ENCODE peak calls at places on chromosomes 13 and 19, in five cellular contexts. S is CD8-positive, alpha-beta memory T cell; V is heart left ventricle; F is tibial nerve; K is colonic mucosa. R is an unnamed sample.

GRCh38 chr19:16367269-16367683 is 42.6 kb downstream of the KLF2 start:
- DNase-seq in S (peak), V (no peak), F (no peak), K (no peak), R (no peak)

GRCh38 chr13:21078501-21078900 is 17.1 kb upstream of the LATS2 start:
- DNase-seq in S (no peak), V (no peak), F (no peak), K (no peak), R (no peak)

GRCh38 chr19:38268539-38268938 is 4.2 kb downstream of the SPINT2 start:
- DNase-seq in S (no peak), V (no peak), F (no peak), K (no peak), R (no peak)

GRCh38 chr13:110477711-110478245 is 83.7 kb downstream of the RAB20 start:
- DNase-seq in S (no peak), V (no peak), F (no peak), K (no peak), R (no peak)

GRCh38 chr19:47096721-47097120 is 16.9 kb downstream of the ZC3H4 start:
- DNase-seq in S (no peak), V (peak), F (no peak), K (peak), R (no peak)

GRCh38 chr13:27295096-27295495 is 24.5 kb downstream of the RASL11A start:
- DNase-seq in S (no peak), V (no peak), F (no peak), K (no peak), R (no peak)

GRCh38 chr13:48595330-48596127 is 58.2 kb upstream of the CYSLTR2 start:
- DNase-seq in S (peak), V (peak), F (peak), K (peak), R (peak)

GRCh38 chr13:69565334-69565733 is 542.3 kb upstream of the ATXN8OS start:
- DNase-seq in S (no peak), V (no peak), F (no peak), K (peak), R (no peak)

GRCh38 chr13:26772531-26772930 is 11.9 kb upstream of the GPR12 start:
- DNase-seq in S (no peak), V (no peak), F (no peak), K (no peak), R (no peak)

GRCh38 chr19:41753159-41753558 is 2.2 kb upstream of the CEACAM6 start:
- DNase-seq in S (peak), V (no peak), F (peak), K (peak), R (peak)

GRCh38 chr19:47609885-47610545 is 1.1 kb downstream of the BICRA start:
- DNase-seq in S (peak), V (peak), F (no peak), K (peak), R (peak)

GRCh38 chr13:25171517-25172302 is at the start of gene AMER2:
- DNase-seq in S (no peak), V (no peak), F (peak), K (no peak), R (peak)

GRCh38 chr19:1247747-1248453 is 483 bp upstream of the MIDN start:
- DNase-seq in S (peak), V (peak), F (no peak), K (peak), R (peak)

DNA sequence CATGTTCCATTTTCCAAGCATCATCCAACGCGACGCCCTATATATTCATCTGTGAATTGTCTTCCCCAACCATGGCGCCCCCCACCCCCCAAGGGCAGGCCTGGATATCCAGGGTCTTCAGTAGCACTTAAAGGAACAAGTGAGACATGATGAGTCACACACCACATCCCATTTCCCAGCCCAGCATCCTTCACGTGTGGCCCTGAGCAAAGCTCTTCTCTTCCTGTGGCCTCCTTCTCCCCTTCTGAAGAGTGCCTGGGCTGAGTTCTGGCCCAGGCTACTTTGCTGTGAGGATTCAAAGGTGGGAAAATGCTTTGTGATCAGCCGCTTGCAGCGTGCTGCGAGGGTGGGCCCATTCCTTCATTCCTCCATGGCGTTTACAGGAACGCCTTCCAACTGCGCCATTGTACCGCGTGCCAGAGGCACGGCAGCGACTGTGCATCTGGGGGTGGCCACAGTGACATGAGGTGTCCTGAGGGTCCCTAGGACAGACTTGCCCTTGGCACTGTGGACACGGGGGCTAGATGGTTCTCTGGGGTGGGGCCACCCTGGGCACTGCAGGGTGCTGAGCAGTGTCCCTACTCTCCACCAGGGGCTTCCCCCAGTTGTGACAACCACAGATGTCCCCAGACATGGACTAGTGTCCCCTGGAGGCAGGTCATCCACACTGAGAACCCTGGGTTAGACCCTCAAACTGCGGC is 11.7 kb downstream of the PLIN4 start:
- DNase-seq in S (no peak), V (no peak), F (no peak), K (no peak), R (no peak)
- H3K27ac ChIP-seq in S (no peak), V (no peak), F (no peak), K (no peak), R (no peak)

GRCh38 chr19:13181747-13182388 is 31.7 kb downstream of the IER2 start:
- DNase-seq in S (peak), V (peak), F (peak), K (peak), R (no peak)
- H3K27ac ChIP-seq in S (no peak), V (peak), F (no peak), K (no peak), R (peak)

GRCh38 chr13:113552079-113552478 is 32.5 kb upstream of the TFDP1 start:
- DNase-seq in S (no peak), V (no peak), F (no peak), K (no peak), R (no peak)
- H3K27ac ChIP-seq in S (no peak), V (no peak), F (no peak), K (no peak), R (no peak)

GRCh38 chr19:9823816-9824215 is 3.9 kb upstream of the UBL5 start:
- DNase-seq in S (no peak), V (no peak), F (no peak), K (no peak), R (no peak)

GRCh38 chr19:9828551-9829063 is 889 bp downstream of the UBL5 start:
- DNase-seq in S (no peak), V (no peak), F (no peak), K (no peak), R (no peak)

DNA sequence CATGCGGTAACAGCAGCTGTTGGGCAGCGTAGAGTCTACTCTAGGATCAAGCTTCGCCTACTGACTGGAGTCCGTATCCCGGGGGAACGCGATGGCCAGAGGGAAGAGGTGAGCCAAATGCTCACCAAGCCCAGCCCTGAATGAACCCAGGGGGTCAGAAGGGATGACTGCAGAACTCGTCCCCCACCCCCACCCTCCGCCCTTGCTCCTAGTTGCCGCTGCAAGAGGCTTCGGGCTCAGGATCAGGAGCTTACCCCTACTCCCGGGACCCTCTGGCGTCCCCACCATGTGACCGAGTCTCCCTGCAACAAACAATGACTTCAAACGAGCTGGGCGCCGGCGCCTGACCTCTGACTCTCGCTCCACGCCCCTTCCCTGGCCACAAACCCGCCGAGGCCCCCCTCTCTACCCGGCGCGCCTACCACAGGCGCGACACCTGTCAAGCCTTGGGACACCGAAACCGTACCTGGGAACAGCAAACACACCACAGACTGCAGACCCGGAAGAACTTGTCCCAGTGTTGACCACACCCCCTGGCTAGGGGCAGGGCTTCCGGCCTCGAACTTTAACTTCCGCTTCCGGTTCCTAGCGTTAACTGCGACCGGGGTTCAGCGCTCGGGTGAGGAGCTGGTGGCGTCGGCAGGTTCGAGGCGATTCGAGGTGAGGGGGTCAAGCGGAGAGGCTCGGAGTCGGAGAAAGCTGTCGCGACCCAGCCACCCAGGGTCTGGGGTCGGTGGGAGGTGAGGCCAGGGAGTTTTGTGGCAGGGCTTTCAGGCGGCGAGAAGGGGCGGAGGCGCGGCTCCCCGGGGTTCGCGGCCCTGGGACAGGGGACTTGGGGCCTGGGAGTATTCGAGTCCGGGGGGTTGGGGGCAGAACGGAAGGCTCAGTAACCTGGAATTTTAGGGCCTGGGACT is at the start of gene UBL5:
- DNase-seq in S (peak), V (peak), F (peak), K (peak), R (peak)
- H3K27ac ChIP-seq in S (peak), V (peak), F (no peak), K (peak), R (peak)

GRCh38 chr13:94598281-94598680 is 2.3 kb upstream of the TGDS start:
- DNase-seq in S (no peak), V (no peak), F (no peak), K (no peak), R (no peak)

GRCh38 chr13:94595943-94596574 is at the start of gene TGDS:
- DNase-seq in S (peak), V (peak), F (peak), K (peak), R (peak)

GRCh38 chr13:94599877-94600276 is 1.8 kb upstream of the GPR180 start:
- DNase-seq in S (no peak), V (no peak), F (no peak), K (no peak), R (no peak)

GRCh38 chr13:94595006-94595942 is 678 bp downstream of the TGDS start:
- DNase-seq in S (peak), V (no peak), F (no peak), K (peak), R (peak)

DNA sequence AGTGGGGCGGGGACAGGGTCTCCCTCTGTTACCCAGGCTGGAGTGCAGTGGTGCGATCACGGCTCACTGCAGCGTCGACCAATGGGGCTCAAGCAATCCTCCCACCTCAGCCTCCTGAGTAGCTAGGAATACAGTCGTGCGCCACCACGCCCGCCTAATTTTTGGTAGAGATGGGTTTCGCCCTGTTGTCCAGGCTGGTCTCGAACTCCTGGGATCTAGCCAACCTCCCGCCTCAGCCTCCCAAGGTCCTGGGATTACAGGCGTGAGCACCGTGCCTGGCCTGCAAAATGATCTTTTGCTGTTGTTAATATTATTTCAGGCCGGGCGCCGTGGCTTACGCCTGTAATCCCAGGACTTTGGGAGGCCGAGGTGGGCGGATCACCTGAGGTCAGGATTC is 621 bp upstream of the TGDS start:
- DNase-seq in S (no peak), V (no peak), F (no peak), K (peak), R (no peak)
- H3K27ac ChIP-seq in S (peak), V (peak), F (peak), K (peak), R (peak)

DNA sequence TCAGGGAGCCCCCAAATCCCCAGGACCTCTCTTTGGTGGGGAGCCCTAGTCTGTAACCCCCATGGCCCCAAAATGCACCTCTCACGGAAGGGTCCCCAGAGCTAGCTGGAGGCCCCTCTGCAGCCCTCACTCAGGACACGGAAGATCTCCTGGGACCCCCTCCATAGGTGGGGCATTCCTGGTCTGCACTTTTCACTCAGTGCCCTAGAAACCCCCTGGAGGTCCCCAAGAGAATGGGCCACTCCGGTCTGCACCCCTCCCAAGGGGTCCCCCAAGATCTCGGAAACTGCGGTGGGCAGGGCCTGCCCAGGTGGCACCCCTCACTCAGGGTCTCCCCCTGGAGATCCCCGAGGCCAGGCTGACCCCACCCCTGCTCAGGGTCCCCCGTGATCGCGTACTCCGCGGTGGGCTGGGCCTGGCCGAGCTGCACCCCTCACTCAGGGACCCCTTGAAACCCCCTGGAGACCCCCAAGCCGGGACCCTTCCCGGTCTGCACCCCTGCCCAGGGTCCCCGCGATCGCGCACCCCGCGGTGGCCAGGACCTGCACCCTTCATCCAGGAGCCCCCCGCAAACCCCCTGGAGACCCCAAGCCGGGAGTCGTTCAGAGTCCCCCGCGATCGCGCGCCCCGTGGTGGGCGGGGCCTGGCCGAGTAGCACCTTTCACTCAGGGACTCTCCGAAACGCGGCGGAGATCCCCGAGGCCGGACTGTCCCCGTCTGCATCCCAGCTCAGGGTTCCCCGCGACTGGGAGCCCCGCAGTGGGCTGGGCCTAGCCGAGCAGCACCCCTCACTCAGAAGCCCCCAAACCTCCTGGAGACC is 1.1 kb downstream of the LMNB2 start:
- DNase-seq in S (peak), V (no peak), F (no peak), K (peak), R (no peak)
- H3K27ac ChIP-seq in S (peak), V (peak), F (no peak), K (peak), R (no peak)

GRCh38 chr19:51983361-51983760 is 3.3 kb downstream of the ZNF350 start:
- DNase-seq in S (no peak), V (no peak), F (no peak), K (no peak), R (no peak)
- H3K27ac ChIP-seq in S (no peak), V (no peak), F (no peak), K (no peak), R (no peak)